ENCODE peak calls at places on chromosome 17, in four cellular contexts. One of them, this sample, is unnamed.

GRCh38 chr17:48163809-48164208 is 56.2 kb downstream of the SNX11 start:
- DNase-seq in NAMALWA: peak; percentile 19
- DNase-seq in NCI-H1436: no peak
- DNase-seq in NCI-H226: no peak
- DNase-seq in this sample: no peak

GRCh38 chr17:81400154-81400938 is 5.1 kb downstream of the BAHCC1 start:
- DNase-seq in NCI-H1436: no peak
- DNase-seq in NAMALWA: no peak
- DNase-seq in NCI-H226: no peak
- DNase-seq in this sample: no peak

GRCh38 chr17:62780273-62780672 is 27.8 kb downstream of the MARCHF10 start:
- DNase-seq in NAMALWA: no peak
- DNase-seq in NCI-H1436: no peak
- DNase-seq in NCI-H226: no peak
- DNase-seq in this sample: no peak

GRCh38 chr17:75077490-75078096 is 10.2 kb upstream of the SLC16A5 start:
- DNase-seq in NCI-H226: no peak
- DNase-seq in NCI-H1436: no peak
- DNase-seq in NAMALWA: no peak
- DNase-seq in this sample: no peak

GRCh38 chr17:18259621-18260331 is 686 bp upstream of the MIEF2 start:
- DNase-seq in NAMALWA: no peak
- DNase-seq in NCI-H1436: no peak
- DNase-seq in NCI-H226: peak; percentile 71
- DNase-seq in this sample: no peak

GRCh38 chr17:9371019-9371418 is 204.6 kb downstream of the STX8 start:
- DNase-seq in NCI-H1436: peak; percentile 90
- DNase-seq in NAMALWA: no peak
- DNase-seq in NCI-H226: peak; percentile 76
- DNase-seq in this sample: peak; percentile 63

GRCh38 chr17:41411072-41411840 is 13.1 kb downstream of the KRT37 start:
- DNase-seq in NCI-H1436: no peak
- DNase-seq in NAMALWA: no peak
- DNase-seq in NCI-H226: no peak
- DNase-seq in this sample: no peak

GRCh38 chr17:72271603-72272002 is 150.8 kb downstream of the SOX9 start:
- DNase-seq in NCI-H1436: no peak
- DNase-seq in NAMALWA: no peak
- DNase-seq in NCI-H226: no peak
- DNase-seq in this sample: no peak

GRCh38 chr17:57211543-57211942 is 44.8 kb upstream of the MSI2 start:
- DNase-seq in NCI-H226: peak; percentile 42
- DNase-seq in NAMALWA: no peak
- DNase-seq in NCI-H1436: no peak
- DNase-seq in this sample: no peak

GRCh38 chr17:10754109-10754508 is 24.3 kb upstream of the TMEM220 start:
- DNase-seq in NCI-H226: peak; percentile 12
- DNase-seq in NAMALWA: peak; percentile 47
- DNase-seq in NCI-H1436: peak; percentile 3
- DNase-seq in this sample: no peak

GRCh38 chr17:43645765-43646481 is 15.8 kb downstream of the MEOX1 start:
- DNase-seq in NCI-H226: no peak
- DNase-seq in NCI-H1436: no peak
- DNase-seq in NAMALWA: no peak
- DNase-seq in this sample: no peak

GRCh38 chr17:43140396-43141332 is 15.5 kb upstream of the BRCA1 start:
- DNase-seq in NCI-H1436: no peak
- DNase-seq in NAMALWA: no peak
- DNase-seq in NCI-H226: no peak
- DNase-seq in this sample: no peak

GRCh38 chr17:20926532-20926931 is 116.3 kb downstream of the USP22 start:
- DNase-seq in NCI-H226: peak; percentile 6
- DNase-seq in NCI-H1436: no peak
- DNase-seq in NAMALWA: no peak
- DNase-seq in this sample: no peak

GRCh38 chr17:57747221-57748017 is 2.3 kb upstream of the CCDC182 start:
- DNase-seq in NCI-H226: peak; percentile 41
- DNase-seq in NCI-H1436: peak; percentile 86
- DNase-seq in NAMALWA: peak; percentile 80
- DNase-seq in this sample: peak; percentile 72

GRCh38 chr17:19569785-19570496 is 36.3 kb downstream of the SLC47A1 start:
- DNase-seq in NAMALWA: no peak
- DNase-seq in NCI-H1436: no peak
- DNase-seq in NCI-H226: no peak
- DNase-seq in this sample: no peak

GRCh38 chr17:50270430-50271172 is 3.7 kb upstream of the TMEM92 start:
- DNase-seq in NCI-H1436: no peak
- DNase-seq in NAMALWA: no peak
- DNase-seq in NCI-H226: no peak
- DNase-seq in this sample: no peak

GRCh38 chr17:75061618-75062017 is 14.6 kb downstream of the KCTD2 start:
- DNase-seq in NCI-H226: no peak
- DNase-seq in NAMALWA: no peak
- DNase-seq in NCI-H1436: no peak
- DNase-seq in this sample: no peak

This sample was measured in COR-L47.